ENCODE peak calls at places on chromosomes 11 and 22, in four cellular contexts. One of them, this sample, is unnamed.

GRCh38 chr22:37196539-37197450 is 8.7 kb upstream of the C1QTNF6 start:
- DNase-seq in mucosa of gallbladder: peak; percentile 84
- DNase-seq in pons: peak; percentile 53
- DNase-seq in mucosa of descending colon: peak; percentile 93
- DNase-seq in this sample: no peak

GRCh38 chr11:70785372-70785771 is 387.0 kb downstream of the CTTN start:
- DNase-seq in mucosa of gallbladder: no peak
- DNase-seq in pons: no peak
- DNase-seq in mucosa of descending colon: no peak
- DNase-seq in this sample: no peak

GRCh38 chr11:45662665-45663485 is 2.5 kb downstream of the CHST1 start:
- DNase-seq in mucosa of gallbladder: no peak
- DNase-seq in pons: no peak
- DNase-seq in mucosa of descending colon: no peak
- DNase-seq in this sample: peak; percentile 23

GRCh38 chr11:10828407-10828806 is 19.7 kb upstream of the EIF4G2 start:
- DNase-seq in mucosa of gallbladder: no peak
- DNase-seq in pons: no peak
- DNase-seq in mucosa of descending colon: no peak
- DNase-seq in this sample: no peak

GRCh38 chr22:46576556-46577351 is 39.3 kb upstream of the CELSR1 start:
- DNase-seq in mucosa of gallbladder: no peak
- DNase-seq in pons: no peak
- DNase-seq in mucosa of descending colon: peak; percentile 78
- DNase-seq in this sample: peak; percentile 27

GRCh38 chr11:42571486-42572230 is 740.1 kb upstream of the API5 start:
- DNase-seq in mucosa of gallbladder: no peak
- DNase-seq in pons: no peak
- DNase-seq in mucosa of descending colon: no peak
- DNase-seq in this sample: peak; percentile 92

GRCh38 chr11:1640076-1640946 is 10.7 kb downstream of the KRTAP5-5 start:
- DNase-seq in mucosa of gallbladder: no peak
- DNase-seq in pons: no peak
- DNase-seq in mucosa of descending colon: peak; percentile 67
- DNase-seq in this sample: peak; percentile 40

GRCh38 chr11:76424379-76424778 is 20.4 kb upstream of the EMSY start:
- DNase-seq in mucosa of gallbladder: no peak
- DNase-seq in pons: no peak
- DNase-seq in mucosa of descending colon: no peak
- DNase-seq in this sample: no peak

GRCh38 chr22:42366815-42367581 is 65.2 kb downstream of the NFAM1 start:
- DNase-seq in mucosa of gallbladder: peak; percentile 48
- DNase-seq in pons: peak; percentile 73
- DNase-seq in mucosa of descending colon: peak; percentile 34
- DNase-seq in this sample: peak; percentile 72

GRCh38 chr11:7281083-7281482 is 29.4 kb downstream of the SYT9 start:
- DNase-seq in mucosa of gallbladder: no peak
- DNase-seq in pons: no peak
- DNase-seq in mucosa of descending colon: no peak
- DNase-seq in this sample: peak; percentile 41

GRCh38 chr11:120655589-120655988 is 144.0 kb downstream of the GRIK4 start:
- DNase-seq in mucosa of gallbladder: no peak
- DNase-seq in pons: no peak
- DNase-seq in mucosa of descending colon: no peak
- DNase-seq in this sample: no peak

GRCh38 chr11:69308936-69309799 is 15.2 kb downstream of the MYEOV start:
- DNase-seq in mucosa of gallbladder: no peak
- DNase-seq in pons: no peak
- DNase-seq in mucosa of descending colon: peak; percentile 15
- DNase-seq in this sample: no peak

GRCh38 chr11:44427432-44427831 is 117.5 kb upstream of the ALX4 start:
- DNase-seq in mucosa of gallbladder: no peak
- DNase-seq in pons: no peak
- DNase-seq in mucosa of descending colon: no peak
- DNase-seq in this sample: no peak

GRCh38 chr22:35349704-35350538 is 31.0 kb upstream of the HMOX1 start:
- DNase-seq in mucosa of gallbladder: no peak
- DNase-seq in pons: no peak
- DNase-seq in mucosa of descending colon: no peak
- DNase-seq in this sample: no peak

GRCh38 chr11:16610738-16611388 is 127.6 kb upstream of the C11orf58 start:
- DNase-seq in mucosa of gallbladder: no peak
- DNase-seq in pons: no peak
- DNase-seq in mucosa of descending colon: no peak
- DNase-seq in this sample: no peak

GRCh38 chr11:65576867-65577755 is 1.3 kb downstream of the EHBP1L1 start:
- DNase-seq in mucosa of gallbladder: peak; percentile 62
- DNase-seq in pons: no peak
- DNase-seq in mucosa of descending colon: peak; percentile 81
- DNase-seq in this sample: no peak

GRCh38 chr11:131595812-131596211 is 225.4 kb downstream of the NTM start:
- DNase-seq in mucosa of gallbladder: no peak
- DNase-seq in pons: peak; percentile 90
- DNase-seq in mucosa of descending colon: no peak
- DNase-seq in this sample: no peak

GRCh38 chr11:11265994-11266606 is 87.0 kb downstream of the CSNK2A3 start:
- DNase-seq in mucosa of gallbladder: peak; percentile 53
- DNase-seq in pons: no peak
- DNase-seq in mucosa of descending colon: peak; percentile 78
- DNase-seq in this sample: peak; percentile 17

GRCh38 chr11:69925366-69926196 is 106.4 kb upstream of the FGF3 start:
- DNase-seq in mucosa of gallbladder: no peak
- DNase-seq in pons: no peak
- DNase-seq in mucosa of descending colon: peak; percentile 6
- DNase-seq in this sample: no peak

GRCh38 chr22:50687829-50688228 is 15.2 kb downstream of the SHANK3 start:
- DNase-seq in mucosa of gallbladder: no peak
- DNase-seq in pons: no peak
- DNase-seq in mucosa of descending colon: no peak
- DNase-seq in this sample: no peak

GRCh38 chr11:2481253-2481652 is 36.4 kb downstream of the KCNQ1 start:
- DNase-seq in mucosa of gallbladder: no peak
- DNase-seq in pons: no peak
- DNase-seq in mucosa of descending colon: no peak
- DNase-seq in this sample: no peak

GRCh38 chr11:43557553-43558031 is 122.9 kb upstream of the HSD17B12 start:
- DNase-seq in mucosa of gallbladder: no peak
- DNase-seq in pons: no peak
- DNase-seq in mucosa of descending colon: no peak
- DNase-seq in this sample: peak; percentile 35

GRCh38 chr11:116500833-116501622 is 271.8 kb downstream of the BUD13 start:
- DNase-seq in mucosa of gallbladder: no peak
- DNase-seq in pons: no peak
- DNase-seq in mucosa of descending colon: no peak
- DNase-seq in this sample: no peak

GRCh38 chr11:62542111-62542745 is 4.4 kb downstream of the AHNAK start:
- DNase-seq in mucosa of gallbladder: peak; percentile 39
- DNase-seq in pons: no peak
- DNase-seq in mucosa of descending colon: peak; percentile 81
- DNase-seq in this sample: no peak

GRCh38 chr11:73520358-73521061 is 77.4 kb downstream of the FAM168A start:
- DNase-seq in mucosa of gallbladder: no peak
- DNase-seq in pons: no peak
- DNase-seq in mucosa of descending colon: no peak
- DNase-seq in this sample: peak; percentile 54

GRCh38 chr11:134098566-134099184 is 29.8 kb downstream of the JAM3 start:
- DNase-seq in mucosa of gallbladder: no peak
- DNase-seq in pons: no peak
- DNase-seq in mucosa of descending colon: no peak
- DNase-seq in this sample: peak; percentile 40

GRCh38 chr11:70367071-70367470 is 31.3 kb upstream of the CTTN start:
- DNase-seq in mucosa of gallbladder: no peak
- DNase-seq in pons: no peak
- DNase-seq in mucosa of descending colon: no peak
- DNase-seq in this sample: peak; percentile 52

GRCh38 chr11:116725434-116726221 is 47.2 kb downstream of the BUD13 start:
- DNase-seq in mucosa of gallbladder: no peak
- DNase-seq in pons: no peak
- DNase-seq in mucosa of descending colon: peak; percentile 15
- DNase-seq in this sample: no peak

GRCh38 chr11:6927030-6927617 is 898 bp downstream of the ZNF215 start:
- DNase-seq in mucosa of gallbladder: no peak
- DNase-seq in pons: no peak
- DNase-seq in mucosa of descending colon: no peak
- DNase-seq in this sample: no peak

GRCh38 chr22:39664485-39665200 is 94.1 kb downstream of the CACNA1I start:
- DNase-seq in mucosa of gallbladder: no peak
- DNase-seq in pons: no peak
- DNase-seq in mucosa of descending colon: peak; percentile 54
- DNase-seq in this sample: no peak

GRCh38 chr22:37330200-37331033 is 48.1 kb downstream of the CYTH4 start:
- DNase-seq in mucosa of gallbladder: peak; percentile 93
- DNase-seq in pons: no peak
- DNase-seq in mucosa of descending colon: no peak
- DNase-seq in this sample: peak; percentile 22